ENCODE peak calls at places on chromosomes 3 and 15, in five cellular contexts. One of them, this sample, is unnamed.

GRCh38 chr3:159245871-159246270 is 444.0 kb downstream of the MFSD1 start:
- DNase-seq in neural progenitor cell: no peak
- DNase-seq in aorta: no peak
- DNase-seq in CD4-positive, CD25-positive, alpha-beta regulatory T cell: no peak
- DNase-seq in esophagus squamous epithelium: no peak
- DNase-seq in this sample: no peak

GRCh38 chr3:129611812-129612349 is 5.4 kb upstream of the PLXND1 start:
- DNase-seq in neural progenitor cell: peak
- DNase-seq in aorta: peak
- DNase-seq in CD4-positive, CD25-positive, alpha-beta regulatory T cell: no peak
- DNase-seq in esophagus squamous epithelium: no peak
- DNase-seq in this sample: no peak

GRCh38 chr15:101288905-101289513 is 6.0 kb downstream of the SNRPA1 start:
- DNase-seq in neural progenitor cell: peak
- DNase-seq in aorta: no peak
- DNase-seq in CD4-positive, CD25-positive, alpha-beta regulatory T cell: peak
- DNase-seq in esophagus squamous epithelium: no peak
- DNase-seq in this sample: no peak

GRCh38 chr3:65438096-65438495 is 600.6 kb downstream of the MAGI1 start:
- DNase-seq in neural progenitor cell: no peak
- DNase-seq in aorta: no peak
- DNase-seq in CD4-positive, CD25-positive, alpha-beta regulatory T cell: no peak
- DNase-seq in esophagus squamous epithelium: no peak
- DNase-seq in this sample: no peak

GRCh38 chr15:96273317-96274086 is 57.0 kb upstream of the NR2F2 start:
- DNase-seq in neural progenitor cell: no peak
- DNase-seq in aorta: no peak
- DNase-seq in CD4-positive, CD25-positive, alpha-beta regulatory T cell: no peak
- DNase-seq in esophagus squamous epithelium: no peak
- DNase-seq in this sample: no peak

GRCh38 chr15:82045179-82045891 is 483 bp downstream of the MEX3B start:
- DNase-seq in neural progenitor cell: peak
- DNase-seq in aorta: peak
- DNase-seq in CD4-positive, CD25-positive, alpha-beta regulatory T cell: peak
- DNase-seq in esophagus squamous epithelium: no peak
- DNase-seq in this sample: no peak

GRCh38 chr3:188594137-188594536 is 440.2 kb downstream of the LPP start:
- DNase-seq in neural progenitor cell: peak
- DNase-seq in aorta: no peak
- DNase-seq in CD4-positive, CD25-positive, alpha-beta regulatory T cell: no peak
- DNase-seq in esophagus squamous epithelium: no peak
- DNase-seq in this sample: no peak

GRCh38 chr15:85381850-85382751 is 1.7 kb downstream of the AKAP13 start:
- DNase-seq in neural progenitor cell: no peak
- DNase-seq in aorta: no peak
- DNase-seq in CD4-positive, CD25-positive, alpha-beta regulatory T cell: no peak
- DNase-seq in esophagus squamous epithelium: no peak
- DNase-seq in this sample: no peak

GRCh38 chr3:127264292-127264691 is 23.6 kb downstream of the PRR20G start:
- DNase-seq in neural progenitor cell: no peak
- DNase-seq in aorta: no peak
- DNase-seq in CD4-positive, CD25-positive, alpha-beta regulatory T cell: no peak
- DNase-seq in esophagus squamous epithelium: no peak
- DNase-seq in this sample: no peak

GRCh38 chr3:112650472-112650871 is 9.5 kb upstream of the CCDC80 start:
- DNase-seq in neural progenitor cell: no peak
- DNase-seq in aorta: no peak
- DNase-seq in CD4-positive, CD25-positive, alpha-beta regulatory T cell: no peak
- DNase-seq in esophagus squamous epithelium: no peak
- DNase-seq in this sample: no peak

GRCh38 chr3:193593666-193594025 is 638 bp downstream of the OPA1 start:
- DNase-seq in neural progenitor cell: peak
- DNase-seq in aorta: no peak
- DNase-seq in CD4-positive, CD25-positive, alpha-beta regulatory T cell: peak
- DNase-seq in esophagus squamous epithelium: no peak
- DNase-seq in this sample: no peak

GRCh38 chr3:190005343-190006113 is 115.2 kb downstream of the P3H2 start:
- DNase-seq in neural progenitor cell: no peak
- DNase-seq in aorta: no peak
- DNase-seq in CD4-positive, CD25-positive, alpha-beta regulatory T cell: no peak
- DNase-seq in esophagus squamous epithelium: no peak
- DNase-seq in this sample: no peak

GRCh38 chr15:39744334-39745103 is 38.1 kb downstream of the FSIP1 start:
- DNase-seq in neural progenitor cell: no peak
- DNase-seq in aorta: no peak
- DNase-seq in CD4-positive, CD25-positive, alpha-beta regulatory T cell: no peak
- DNase-seq in esophagus squamous epithelium: no peak
- DNase-seq in this sample: no peak

GRCh38 chr3:127820221-127820870 is 2.0 kb downstream of the MGLL start:
- DNase-seq in neural progenitor cell: no peak
- DNase-seq in aorta: no peak
- DNase-seq in CD4-positive, CD25-positive, alpha-beta regulatory T cell: no peak
- DNase-seq in esophagus squamous epithelium: no peak
- DNase-seq in this sample: peak

GRCh38 chr3:23865595-23866396 is 51.0 kb downstream of the NKIRAS1 start:
- DNase-seq in neural progenitor cell: peak
- DNase-seq in aorta: no peak
- DNase-seq in CD4-positive, CD25-positive, alpha-beta regulatory T cell: no peak
- DNase-seq in esophagus squamous epithelium: no peak
- DNase-seq in this sample: no peak

GRCh38 chr3:20669184-20669583 is 483.2 kb upstream of the SGO1 start:
- DNase-seq in neural progenitor cell: no peak
- DNase-seq in aorta: no peak
- DNase-seq in CD4-positive, CD25-positive, alpha-beta regulatory T cell: no peak
- DNase-seq in esophagus squamous epithelium: no peak
- DNase-seq in this sample: no peak

GRCh38 chr15:39585871-39586301 is 5.0 kb downstream of the THBS1 start:
- DNase-seq in neural progenitor cell: no peak
- DNase-seq in aorta: no peak
- DNase-seq in CD4-positive, CD25-positive, alpha-beta regulatory T cell: no peak
- DNase-seq in esophagus squamous epithelium: no peak
- DNase-seq in this sample: no peak

GRCh38 chr3:29384640-29385039 is 103.8 kb downstream of the RBMS3 start:
- DNase-seq in neural progenitor cell: peak
- DNase-seq in aorta: peak
- DNase-seq in CD4-positive, CD25-positive, alpha-beta regulatory T cell: no peak
- DNase-seq in esophagus squamous epithelium: no peak
- DNase-seq in this sample: no peak

GRCh38 chr3:29381595-29381994 is 100.7 kb downstream of the RBMS3 start:
- DNase-seq in neural progenitor cell: no peak
- DNase-seq in aorta: no peak
- DNase-seq in CD4-positive, CD25-positive, alpha-beta regulatory T cell: no peak
- DNase-seq in esophagus squamous epithelium: no peak
- DNase-seq in this sample: no peak

GRCh38 chr3:29382399-29382798 is 101.5 kb downstream of the RBMS3 start:
- DNase-seq in neural progenitor cell: no peak
- DNase-seq in aorta: no peak
- DNase-seq in CD4-positive, CD25-positive, alpha-beta regulatory T cell: no peak
- DNase-seq in esophagus squamous epithelium: no peak
- DNase-seq in this sample: no peak

GRCh38 chr3:29382845-29383244 is 102.0 kb downstream of the RBMS3 start:
- DNase-seq in neural progenitor cell: no peak
- DNase-seq in aorta: no peak
- DNase-seq in CD4-positive, CD25-positive, alpha-beta regulatory T cell: no peak
- DNase-seq in esophagus squamous epithelium: no peak
- DNase-seq in this sample: no peak

DNA sequence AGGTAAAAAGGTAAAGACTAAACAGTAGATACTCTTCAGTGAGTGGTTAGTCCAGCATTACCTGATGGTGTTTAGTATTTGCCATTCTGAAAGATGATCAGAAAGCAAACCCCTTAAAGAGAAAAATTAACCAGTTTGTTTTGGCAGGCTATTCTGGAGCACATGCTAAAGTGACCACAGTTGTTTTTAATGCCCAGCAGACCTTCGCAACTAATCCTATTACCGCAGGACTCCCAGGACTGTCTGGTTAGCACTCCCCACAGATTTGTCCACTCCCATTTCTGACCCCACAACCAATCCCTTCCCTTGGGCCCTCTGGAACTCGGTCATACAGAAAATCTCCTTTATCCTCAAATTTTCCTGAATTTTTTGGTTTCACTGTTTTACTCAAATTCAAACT is 104.2 kb downstream of the RBMS3 start:
- DNase-seq in neural progenitor cell: peak
- DNase-seq in aorta: no peak
- DNase-seq in CD4-positive, CD25-positive, alpha-beta regulatory T cell: no peak
- DNase-seq in esophagus squamous epithelium: no peak
- DNase-seq in this sample: no peak
- H3K27ac ChIP-seq in neural progenitor cell: no peak
- H3K27ac ChIP-seq in aorta: peak
- H3K27ac ChIP-seq in CD4-positive, CD25-positive, alpha-beta regulatory T cell: no peak
- H3K27ac ChIP-seq in esophagus squamous epithelium: no peak
- H3K27ac ChIP-seq in this sample: no peak

DNA sequence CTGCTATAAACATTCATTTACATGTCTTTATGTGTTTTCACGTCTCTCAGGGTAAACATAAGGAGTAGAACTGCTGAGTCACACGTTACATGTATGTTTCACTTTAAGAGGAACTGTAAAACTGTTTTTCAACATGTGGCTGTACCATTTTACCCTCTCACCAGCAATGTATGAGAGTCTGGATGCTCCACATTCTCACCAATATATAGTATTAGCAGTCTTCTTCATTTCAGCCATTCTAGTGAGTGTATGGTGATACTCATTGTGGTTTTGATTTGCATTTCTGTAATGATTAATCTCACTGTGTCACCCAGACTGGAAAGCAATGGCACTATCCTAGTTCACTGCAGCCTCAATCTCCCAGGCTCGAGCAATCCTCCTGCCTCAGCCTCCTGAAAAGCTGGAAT is 37.1 kb downstream of the PHC3 start:
- DNase-seq in neural progenitor cell: no peak
- DNase-seq in aorta: no peak
- DNase-seq in CD4-positive, CD25-positive, alpha-beta regulatory T cell: peak
- DNase-seq in esophagus squamous epithelium: no peak
- DNase-seq in this sample: no peak
- H3K27ac ChIP-seq in neural progenitor cell: no peak
- H3K27ac ChIP-seq in aorta: no peak
- H3K27ac ChIP-seq in CD4-positive, CD25-positive, alpha-beta regulatory T cell: no peak
- H3K27ac ChIP-seq in esophagus squamous epithelium: no peak
- H3K27ac ChIP-seq in this sample: no peak

DNA sequence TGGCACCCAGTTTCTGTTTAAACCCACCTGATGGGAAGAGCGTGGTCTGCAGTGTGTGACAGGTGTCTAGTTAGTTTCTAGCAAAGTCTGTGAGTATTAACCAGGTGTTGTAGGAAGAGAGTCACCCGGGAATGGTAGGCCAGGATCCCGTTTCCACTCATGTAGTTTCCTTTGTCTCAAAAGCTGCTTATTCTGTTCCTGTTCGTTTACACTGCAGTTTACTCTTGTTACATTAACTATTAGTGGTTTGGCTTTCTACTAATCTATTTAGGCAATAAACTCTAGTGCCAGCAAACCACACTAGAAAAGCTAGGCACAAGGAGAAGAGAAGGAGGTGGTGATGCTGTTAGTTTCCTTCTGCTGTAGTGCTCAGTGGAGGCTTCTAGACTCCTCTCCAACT is 32.7 kb downstream of the WDR76 start:
- DNase-seq in neural progenitor cell: no peak
- DNase-seq in aorta: no peak
- DNase-seq in CD4-positive, CD25-positive, alpha-beta regulatory T cell: no peak
- DNase-seq in esophagus squamous epithelium: no peak
- DNase-seq in this sample: no peak
- H3K27ac ChIP-seq in neural progenitor cell: no peak
- H3K27ac ChIP-seq in aorta: no peak
- H3K27ac ChIP-seq in CD4-positive, CD25-positive, alpha-beta regulatory T cell: no peak
- H3K27ac ChIP-seq in esophagus squamous epithelium: no peak
- H3K27ac ChIP-seq in this sample: no peak

DNA sequence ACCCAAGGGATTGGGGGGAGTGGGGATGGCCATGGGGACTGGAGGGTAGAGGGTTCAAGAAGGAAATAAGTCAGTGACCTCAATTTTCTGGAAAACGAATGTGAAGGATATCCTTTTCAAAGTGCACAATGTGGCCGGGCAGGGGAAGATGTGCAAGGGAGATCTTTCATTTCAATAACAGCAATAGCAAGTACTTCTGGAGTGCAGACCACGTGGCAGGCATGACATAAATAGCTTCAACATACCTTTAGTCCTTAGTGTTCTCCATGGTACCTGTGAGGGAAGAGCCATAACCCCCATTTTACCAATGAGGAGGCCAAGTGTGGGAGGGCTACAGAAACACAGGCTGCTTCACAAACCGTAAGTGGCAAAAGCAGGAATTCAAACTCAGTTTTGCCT is 138.7 kb downstream of the FOXP1 start:
- DNase-seq in neural progenitor cell: no peak
- DNase-seq in aorta: no peak
- DNase-seq in CD4-positive, CD25-positive, alpha-beta regulatory T cell: peak
- DNase-seq in esophagus squamous epithelium: no peak
- DNase-seq in this sample: no peak
- H3K27ac ChIP-seq in neural progenitor cell: no peak
- H3K27ac ChIP-seq in aorta: no peak
- H3K27ac ChIP-seq in CD4-positive, CD25-positive, alpha-beta regulatory T cell: peak
- H3K27ac ChIP-seq in esophagus squamous epithelium: peak
- H3K27ac ChIP-seq in this sample: peak

This sample was measured in upper lobe of right lung.